ENCODE peak calls at places on chromosomes 6 and 20, in seven cellular contexts. H, B, E, T, Y, P and A are unnamed samples. For H3K4me1, the result is how much of the 10 kb centered on the place peaks cover.

GRCh38 chr6:143759666-143760065 is 81.9 kb downstream of the PHACTR2 start:
- DNase-seq in H (no peak), B (no peak), E (no peak), T (no peak), Y (no peak), P (no peak), A (no peak)

GRCh38 chr6:12849420-12850200 is 133.0 kb downstream of the PHACTR1 start:
- DNase-seq in H (no peak), B (no peak), E (no peak), T (no peak), Y (no peak), P (no peak), A (no peak)

GRCh38 chr6:28142446-28142845 is 763 bp downstream of the ZKSCAN8 start:
- DNase-seq in H (no peak), B (no peak), E (no peak), T (no peak), Y (no peak), P (peak), A (no peak)

GRCh38 chr6:11595903-11596302 is 58.4 kb downstream of the TMEM170B start:
- DNase-seq in H (peak), B (no peak), E (no peak), T (no peak), Y (no peak), P (no peak), A (no peak)

GRCh38 chr6:166575190-166575589 is 11.3 kb downstream of the RAMACL start:
- DNase-seq in H (no peak), B (no peak), E (no peak), T (peak), Y (no peak), P (no peak), A (no peak)

GRCh38 chr6:99019341-99019740 is 71.6 kb upstream of the FBXL4 start:
- DNase-seq in H (no peak), B (no peak), E (no peak), T (no peak), Y (no peak), P (peak), A (no peak)

GRCh38 chr20:19401096-19401495 is 188.7 kb downstream of the SLC24A3 start:
- DNase-seq in H (no peak), B (no peak), E (no peak), T (no peak), Y (no peak), P (no peak), A (no peak)

GRCh38 chr6:45031601-45032000 is 296.5 kb upstream of the RUNX2 start:
- DNase-seq in H (no peak), B (no peak), E (no peak), T (no peak), Y (no peak), P (no peak), A (no peak)

GRCh38 chr20:44618318-44618731 is 33.2 kb downstream of the ADA start:
- DNase-seq in H (no peak), B (no peak), E (peak), T (no peak), Y (peak), P (peak), A (no peak)

DNA sequence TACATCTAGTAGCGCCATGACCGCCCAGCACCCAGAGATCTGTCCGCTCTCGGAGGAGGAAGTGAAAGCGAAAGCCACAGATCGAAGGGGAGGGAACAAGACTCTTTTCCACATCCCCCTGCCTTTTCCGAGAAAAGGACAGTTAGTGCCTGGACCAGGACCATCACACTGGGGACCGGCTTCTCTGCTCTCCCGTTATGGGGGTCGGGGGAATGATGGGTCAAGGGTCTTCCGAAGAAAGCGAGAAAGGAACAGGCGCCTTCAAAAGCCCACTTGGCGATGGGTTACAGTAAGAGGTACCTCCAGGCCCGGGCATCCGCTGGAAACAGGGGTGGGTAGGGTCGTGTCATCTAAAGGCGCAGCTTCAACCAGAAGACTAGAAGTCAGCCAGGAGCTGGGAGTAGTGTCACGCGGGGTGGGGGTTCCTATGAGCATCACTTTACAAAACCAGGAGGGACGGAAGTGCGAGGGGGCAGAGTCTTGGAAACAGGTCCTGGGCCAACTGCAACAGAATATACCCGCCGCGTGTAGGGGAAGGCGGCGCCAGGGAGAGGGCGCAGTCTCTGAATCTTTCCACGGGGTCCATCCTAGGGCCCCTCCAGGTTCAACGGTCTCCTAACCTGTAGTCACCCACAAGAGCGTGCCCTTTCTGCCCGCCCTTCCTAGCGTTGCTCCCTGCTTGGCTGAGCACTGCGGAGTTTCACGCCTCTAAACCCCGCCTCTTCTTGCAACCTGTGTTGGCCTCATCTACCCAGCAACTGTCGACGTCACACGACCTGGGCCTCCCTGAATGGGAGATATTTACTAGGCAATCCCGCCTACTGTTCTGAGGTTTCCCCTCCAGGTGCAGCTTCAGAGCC is at the start of gene PSMB8:
- DNase-seq in H (peak), B (peak), E (peak), T (peak), Y (peak), P (peak), A (peak)
- H3K27ac ChIP-seq in H (no peak), B (peak), E (peak), T (peak), Y (peak), P (peak), A (no peak)

GRCh38 chr6:155187096-155187495 is 76.7 kb upstream of the CLDN20 start:
- DNase-seq in H (no peak), B (no peak), E (no peak), T (no peak), Y (no peak), P (no peak), A (no peak)
- H3K4me1 ChIP-seq in H (under half), B (half or more), E (half or more), T (under half), Y (under half), P (under half), A (under half)

DNA sequence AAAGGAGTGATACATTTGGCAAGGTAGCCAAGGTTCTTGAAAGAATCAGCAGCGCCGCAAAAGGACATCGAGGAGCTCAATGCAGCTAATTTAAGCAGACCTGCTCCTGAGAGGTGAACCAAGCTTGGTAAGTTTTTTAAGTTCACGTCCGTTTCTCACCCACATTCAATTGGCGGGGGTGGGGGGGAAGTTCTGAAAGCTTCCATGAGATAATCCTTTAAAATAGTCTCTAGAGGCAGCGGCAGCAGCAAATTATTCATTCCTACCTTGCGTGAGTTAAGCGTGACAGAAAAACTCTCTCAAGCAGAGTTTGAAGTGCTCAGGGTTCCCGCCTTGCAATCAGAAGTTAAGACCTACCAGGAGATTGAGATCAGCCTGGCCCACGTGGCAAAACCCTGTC is 97.3 kb upstream of the NHSL1 start:
- DNase-seq in H (no peak), B (no peak), E (no peak), T (no peak), Y (no peak), P (no peak), A (no peak)
- H3K4me3 ChIP-seq in H (no peak), B (no peak), E (no peak), T (no peak), Y (no peak), P (no peak), A (no peak)

GRCh38 chr6:110255356-110255755 is 75.1 kb downstream of the CDC40 start:
- DNase-seq in H (peak), B (no peak), E (no peak), T (no peak), Y (no peak), P (peak), A (peak)
- H3K27ac ChIP-seq in H (no peak), B (no peak), E (no peak), T (no peak), Y (no peak), P (no peak), A (no peak)

DNA sequence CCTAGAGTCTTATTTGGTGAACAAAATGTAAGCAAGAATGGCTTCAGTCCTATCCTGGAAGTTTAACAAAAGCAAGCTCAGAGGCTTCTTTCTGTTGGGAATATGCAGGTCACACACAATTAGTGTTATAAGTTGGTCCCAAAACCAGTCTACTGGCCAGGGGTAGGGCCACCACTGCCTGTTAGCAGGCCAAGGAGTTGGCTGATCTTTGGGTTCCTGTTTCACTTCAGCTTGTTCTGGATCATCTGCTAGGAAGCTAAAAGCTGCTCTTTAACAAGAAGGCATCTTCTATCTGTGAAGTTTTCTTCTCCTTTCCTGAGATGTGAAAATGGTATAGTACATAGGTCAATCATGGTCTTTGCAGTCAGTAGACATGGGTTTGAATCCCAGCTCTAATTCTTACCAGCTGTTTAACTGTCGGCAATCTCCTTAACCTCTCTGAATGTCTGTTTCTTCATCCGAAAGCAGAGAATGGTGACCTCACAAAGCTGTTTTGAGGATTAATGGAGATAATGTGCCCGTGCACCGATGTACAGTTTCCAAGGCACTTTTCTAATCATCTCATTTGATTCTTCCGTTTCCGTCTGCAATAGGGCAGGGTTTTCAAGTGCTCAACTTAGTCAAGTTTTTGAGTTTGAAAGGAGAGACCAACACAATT is 271.2 kb upstream of the TAB2 start:
- DNase-seq in H (no peak), B (no peak), E (no peak), T (no peak), Y (no peak), P (no peak), A (no peak)
- H3K4me1 ChIP-seq in H (under half), B (under half), E (under half), T (under half), Y (under half), P (under half), A (under half)

GRCh38 chr20:50837532-50838321 is 42.9 kb downstream of the BCAS4 start:
- DNase-seq in H (no peak), B (peak), E (no peak), T (no peak), Y (no peak), P (peak), A (peak)
- H3K4me3 ChIP-seq in H (no peak), B (peak), E (no peak), T (no peak), Y (no peak), P (no peak), A (no peak)

GRCh38 chr6:90484392-90484791 is 102.5 kb downstream of the MAP3K7 start:
- DNase-seq in H (no peak), B (no peak), E (no peak), T (no peak), Y (no peak), P (no peak), A (no peak)
- H3K27ac ChIP-seq in H (no peak), B (no peak), E (peak), T (no peak), Y (no peak), P (no peak), A (no peak)

DNA sequence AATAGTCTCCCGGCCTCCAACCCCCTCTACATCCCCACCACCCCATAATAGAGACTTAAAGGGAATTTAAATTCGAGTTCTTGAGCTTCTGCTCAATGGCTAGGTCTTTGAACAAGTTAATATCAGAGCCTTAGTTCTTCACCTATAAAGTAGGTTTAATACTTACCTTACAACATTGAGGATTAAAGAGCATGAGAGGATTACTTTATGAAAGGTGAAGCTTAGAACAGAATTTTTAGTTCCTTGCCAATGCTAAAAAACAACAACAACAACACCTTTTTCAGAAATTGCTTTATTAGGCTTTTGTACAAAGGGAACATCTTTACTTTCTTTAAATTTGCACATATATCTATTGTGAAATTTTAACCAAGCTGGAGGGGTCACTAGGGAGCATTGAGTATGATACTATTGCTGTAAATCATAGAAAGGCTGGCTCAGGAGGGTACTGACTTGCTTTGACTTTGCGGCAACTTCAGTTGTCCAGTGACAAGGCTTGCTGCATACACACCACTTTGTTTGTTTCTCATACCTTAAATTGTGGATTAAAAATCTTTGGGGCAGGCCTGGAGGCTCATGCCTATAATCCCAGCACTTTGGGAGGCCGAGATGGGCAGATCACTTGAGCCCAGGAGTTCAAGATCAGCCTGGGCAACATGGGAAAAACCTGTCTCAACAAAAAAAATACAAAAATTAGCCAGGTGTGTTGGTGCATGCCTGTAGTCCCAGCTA is 9.7 kb downstream of the TOP1 start:
- DNase-seq in H (no peak), B (no peak), E (no peak), T (no peak), Y (no peak), P (no peak), A (no peak)
- H3K4me1 ChIP-seq in H (under half), B (half or more), E (under half), T (under half), Y (under half), P (under half), A (under half)